ENCODE peak calls at places on chromosomes 16 and 17, in five cellular contexts. L is stimulated activated effector memory CD8-positive, alpha-beta T cell treated with anti-CD3 and anti-CD28 coated beads, Interleukin-12 subunit alpha, Interleukin-12 subunit beta, amount 100 ng/mL, for 72 hours; A is KBM-7; D is GM12865; E is mucosa of gallbladder. Z is an unnamed sample.

GRCh38 chr17:74210191-74211140 is 2.9 kb upstream of the TTYH2 start:
- DNase-seq in L (peak; percentile 71), A (peak; percentile 80), D (peak; percentile 75), E (peak; percentile 68), Z (peak; percentile 60)

GRCh38 chr17:60149691-60150582 is at the start of gene CA4:
- DNase-seq in L (no peak), A (no peak), D (no peak), E (no peak), Z (no peak)

GRCh38 chr16:715448-716249 is 731 bp downstream of the METRN start:
- DNase-seq in L (no peak), A (peak; percentile 52), D (no peak), E (no peak), Z (peak; percentile 45)

GRCh38 chr16:85479972-85480726 is 133.0 kb upstream of the GSE1 start:
- DNase-seq in L (no peak), A (peak; percentile 66), D (peak; percentile 64), E (peak; percentile 32), Z (no peak)

GRCh38 chr16:10770907-10771306 is 27.3 kb downstream of the NUBP1 start:
- DNase-seq in L (no peak), A (peak; percentile 53), D (no peak), E (no peak), Z (no peak)

GRCh38 chr17:66040402-66040801 is 151.5 kb downstream of the CEP112 start:
- DNase-seq in L (no peak), A (no peak), D (no peak), E (no peak), Z (peak; percentile 3)

GRCh38 chr17:64641499-64641898 is 20.6 kb downstream of the SMURF2 start:
- DNase-seq in L (no peak), A (no peak), D (no peak), E (no peak), Z (peak; percentile 76)

GRCh38 chr17:32933881-32934280 is 5.9 kb downstream of the TMEM98 start:
- DNase-seq in L (no peak), A (no peak), D (no peak), E (no peak), Z (peak; percentile 37)

GRCh38 chr16:66741131-66741900 is 10.1 kb downstream of the DYNC1LI2 start:
- DNase-seq in L (no peak), A (no peak), D (no peak), E (peak; percentile 92), Z (peak; percentile 98)

GRCh38 chr17:67490471-67490870 is 113.4 kb downstream of the PITPNC1 start:
- DNase-seq in L (no peak), A (no peak), D (no peak), E (no peak), Z (peak; percentile 19)

GRCh38 chr17:72697602-72698146 is 394.8 kb downstream of the SLC39A11 start:
- DNase-seq in L (no peak), A (no peak), D (no peak), E (no peak), Z (no peak)

GRCh38 chr16:4570688-4571321 is 14.7 kb downstream of the C16orf96 start:
- DNase-seq in L (no peak), A (no peak), D (no peak), E (no peak), Z (no peak)

GRCh38 chr16:22668318-22668717 is 145.6 kb upstream of the HS3ST2 start:
- DNase-seq in L (no peak), A (no peak), D (no peak), E (no peak), Z (no peak)

GRCh38 chr17:50946223-50946890 is 80.2 kb upstream of the TOB1 start:
- DNase-seq in L (no peak), A (no peak), D (no peak), E (no peak), Z (no peak)

Z was measured in myocyte.